ENCODE peak calls at places on chromosomes 2 and 18, in seven cellular contexts. One of them, this sample, is unnamed.

GRCh38 chr2:177306550-177306949 is 42.0 kb upstream of the NFE2L2 start:
- DNase-seq in fibroblast of pulmonary artery: peak
- DNase-seq in upper lobe of right lung: no peak
- DNase-seq in HCT116: no peak
- DNase-seq in GM23338: no peak
- DNase-seq in bronchial epithelial cell: peak
- DNase-seq in psoas muscle: no peak
- DNase-seq in this sample: no peak

GRCh38 chr2:26848336-26849055 is 564 bp downstream of the DPYSL5 start:
- DNase-seq in fibroblast of pulmonary artery: no peak
- DNase-seq in upper lobe of right lung: peak
- DNase-seq in HCT116: no peak
- DNase-seq in GM23338: peak
- DNase-seq in bronchial epithelial cell: no peak
- DNase-seq in psoas muscle: peak
- DNase-seq in this sample: no peak

GRCh38 chr2:48651127-48651526 is 33.5 kb downstream of the GTF2A1L start:
- DNase-seq in fibroblast of pulmonary artery: peak
- DNase-seq in upper lobe of right lung: no peak
- DNase-seq in HCT116: no peak
- DNase-seq in GM23338: no peak
- DNase-seq in bronchial epithelial cell: peak
- DNase-seq in psoas muscle: no peak
- DNase-seq in this sample: peak

GRCh38 chr18:2846241-2846637 is 567 bp upstream of the EMILIN2 start:
- DNase-seq in fibroblast of pulmonary artery: peak
- DNase-seq in upper lobe of right lung: no peak
- DNase-seq in HCT116: no peak
- DNase-seq in GM23338: peak
- DNase-seq in bronchial epithelial cell: peak
- DNase-seq in psoas muscle: peak
- DNase-seq in this sample: no peak

GRCh38 chr2:120470041-120470716 is 124.2 kb downstream of the INHBB start:
- DNase-seq in fibroblast of pulmonary artery: peak
- DNase-seq in upper lobe of right lung: peak
- DNase-seq in HCT116: no peak
- DNase-seq in GM23338: no peak
- DNase-seq in bronchial epithelial cell: peak
- DNase-seq in psoas muscle: peak
- DNase-seq in this sample: peak

GRCh38 chr2:112023707-112024106 is 31.4 kb upstream of the TMEM87B start:
- DNase-seq in fibroblast of pulmonary artery: no peak
- DNase-seq in upper lobe of right lung: no peak
- DNase-seq in HCT116: no peak
- DNase-seq in GM23338: no peak
- DNase-seq in bronchial epithelial cell: no peak
- DNase-seq in psoas muscle: no peak
- DNase-seq in this sample: no peak

GRCh38 chr18:36526611-36527010 is 229.1 kb downstream of the FHOD3 start:
- DNase-seq in fibroblast of pulmonary artery: no peak
- DNase-seq in upper lobe of right lung: no peak
- DNase-seq in HCT116: no peak
- DNase-seq in GM23338: no peak
- DNase-seq in bronchial epithelial cell: no peak
- DNase-seq in psoas muscle: no peak
- DNase-seq in this sample: no peak

GRCh38 chr2:97868986-97869721 is 126.6 kb downstream of the TMEM131 start:
- DNase-seq in fibroblast of pulmonary artery: peak
- DNase-seq in upper lobe of right lung: no peak
- DNase-seq in HCT116: peak
- DNase-seq in GM23338: peak
- DNase-seq in bronchial epithelial cell: peak
- DNase-seq in psoas muscle: peak
- DNase-seq in this sample: peak

GRCh38 chr2:16258350-16258749 is 318.0 kb downstream of the MYCN start:
- DNase-seq in fibroblast of pulmonary artery: no peak
- DNase-seq in upper lobe of right lung: no peak
- DNase-seq in HCT116: no peak
- DNase-seq in GM23338: no peak
- DNase-seq in bronchial epithelial cell: no peak
- DNase-seq in psoas muscle: no peak
- DNase-seq in this sample: no peak

GRCh38 chr18:44759925-44760342 is 79.2 kb downstream of the SETBP1 start:
- DNase-seq in fibroblast of pulmonary artery: no peak
- DNase-seq in upper lobe of right lung: no peak
- DNase-seq in HCT116: no peak
- DNase-seq in GM23338: no peak
- DNase-seq in bronchial epithelial cell: no peak
- DNase-seq in psoas muscle: no peak
- DNase-seq in this sample: no peak

GRCh38 chr2:157803914-157804313 is 72.2 kb downstream of the ACVR1 start:
- DNase-seq in fibroblast of pulmonary artery: no peak
- DNase-seq in upper lobe of right lung: no peak
- DNase-seq in HCT116: no peak
- DNase-seq in GM23338: no peak
- DNase-seq in bronchial epithelial cell: no peak
- DNase-seq in psoas muscle: no peak
- DNase-seq in this sample: no peak

GRCh38 chr2:177733322-177733855 is 339.2 kb downstream of the PDE11A start:
- DNase-seq in fibroblast of pulmonary artery: no peak
- DNase-seq in upper lobe of right lung: no peak
- DNase-seq in HCT116: no peak
- DNase-seq in GM23338: no peak
- DNase-seq in bronchial epithelial cell: no peak
- DNase-seq in psoas muscle: no peak
- DNase-seq in this sample: no peak

GRCh38 chr2:156797832-156798231 is 361.7 kb downstream of the GPD2 start:
- DNase-seq in fibroblast of pulmonary artery: no peak
- DNase-seq in upper lobe of right lung: no peak
- DNase-seq in HCT116: no peak
- DNase-seq in GM23338: no peak
- DNase-seq in bronchial epithelial cell: no peak
- DNase-seq in psoas muscle: no peak
- DNase-seq in this sample: no peak

GRCh38 chr2:152347076-152347475 is 12.1 kb downstream of the FMNL2 start:
- DNase-seq in fibroblast of pulmonary artery: peak
- DNase-seq in upper lobe of right lung: no peak
- DNase-seq in HCT116: no peak
- DNase-seq in GM23338: no peak
- DNase-seq in bronchial epithelial cell: peak
- DNase-seq in psoas muscle: no peak
- DNase-seq in this sample: peak

GRCh38 chr2:134133622-134134312 is 120.1 kb upstream of the MGAT5 start:
- DNase-seq in fibroblast of pulmonary artery: no peak
- DNase-seq in upper lobe of right lung: no peak
- DNase-seq in HCT116: no peak
- DNase-seq in GM23338: peak
- DNase-seq in bronchial epithelial cell: no peak
- DNase-seq in psoas muscle: no peak
- DNase-seq in this sample: no peak

GRCh38 chr18:77395941-77396340 is 146.3 kb downstream of the GALR1 start:
- DNase-seq in fibroblast of pulmonary artery: no peak
- DNase-seq in upper lobe of right lung: no peak
- DNase-seq in HCT116: no peak
- DNase-seq in GM23338: no peak
- DNase-seq in bronchial epithelial cell: no peak
- DNase-seq in psoas muscle: no peak
- DNase-seq in this sample: no peak

GRCh38 chr18:48017625-48018024 is 87.2 kb upstream of the SMAD2 start:
- DNase-seq in fibroblast of pulmonary artery: peak
- DNase-seq in upper lobe of right lung: no peak
- DNase-seq in HCT116: no peak
- DNase-seq in GM23338: no peak
- DNase-seq in bronchial epithelial cell: no peak
- DNase-seq in psoas muscle: no peak
- DNase-seq in this sample: peak

GRCh38 chr2:109322111-109322510 is 193.1 kb downstream of the SH3RF3 start:
- DNase-seq in fibroblast of pulmonary artery: peak
- DNase-seq in upper lobe of right lung: peak
- DNase-seq in HCT116: no peak
- DNase-seq in GM23338: no peak
- DNase-seq in bronchial epithelial cell: peak
- DNase-seq in psoas muscle: peak
- DNase-seq in this sample: peak

GRCh38 chr2:145501920-145502319 is 982.0 kb upstream of the ZEB2 start:
- DNase-seq in fibroblast of pulmonary artery: no peak
- DNase-seq in upper lobe of right lung: no peak
- DNase-seq in HCT116: no peak
- DNase-seq in GM23338: no peak
- DNase-seq in bronchial epithelial cell: no peak
- DNase-seq in psoas muscle: no peak
- DNase-seq in this sample: no peak

GRCh38 chr2:139730197-139730596 is 950.0 kb upstream of the NXPH2 start:
- DNase-seq in fibroblast of pulmonary artery: no peak
- DNase-seq in upper lobe of right lung: no peak
- DNase-seq in HCT116: no peak
- DNase-seq in GM23338: no peak
- DNase-seq in bronchial epithelial cell: no peak
- DNase-seq in psoas muscle: no peak
- DNase-seq in this sample: no peak

GRCh38 chr2:65320042-65320711 is 92.5 kb downstream of the ACTR2 start:
- DNase-seq in fibroblast of pulmonary artery: peak
- DNase-seq in upper lobe of right lung: no peak
- DNase-seq in HCT116: peak
- DNase-seq in GM23338: peak
- DNase-seq in bronchial epithelial cell: peak
- DNase-seq in psoas muscle: peak
- DNase-seq in this sample: peak

GRCh38 chr2:207423886-207424285 is 105.9 kb upstream of the CREB1 start:
- DNase-seq in fibroblast of pulmonary artery: peak
- DNase-seq in upper lobe of right lung: no peak
- DNase-seq in HCT116: no peak
- DNase-seq in GM23338: no peak
- DNase-seq in bronchial epithelial cell: peak
- DNase-seq in psoas muscle: no peak
- DNase-seq in this sample: peak

GRCh38 chr18:49022311-49023280 is 71.8 kb upstream of the SMAD7 start:
- DNase-seq in fibroblast of pulmonary artery: no peak
- DNase-seq in upper lobe of right lung: peak
- DNase-seq in HCT116: no peak
- DNase-seq in GM23338: no peak
- DNase-seq in bronchial epithelial cell: no peak
- DNase-seq in psoas muscle: peak
- DNase-seq in this sample: no peak
- H3K4me3 ChIP-seq in fibroblast of pulmonary artery: no peak
- H3K4me3 ChIP-seq in upper lobe of right lung: no peak
- H3K4me3 ChIP-seq in HCT116: no peak
- H3K4me3 ChIP-seq in GM23338: no peak
- H3K4me3 ChIP-seq in bronchial epithelial cell: no peak
- H3K4me3 ChIP-seq in psoas muscle: no peak
- H3K4me3 ChIP-seq in this sample: no peak

DNA sequence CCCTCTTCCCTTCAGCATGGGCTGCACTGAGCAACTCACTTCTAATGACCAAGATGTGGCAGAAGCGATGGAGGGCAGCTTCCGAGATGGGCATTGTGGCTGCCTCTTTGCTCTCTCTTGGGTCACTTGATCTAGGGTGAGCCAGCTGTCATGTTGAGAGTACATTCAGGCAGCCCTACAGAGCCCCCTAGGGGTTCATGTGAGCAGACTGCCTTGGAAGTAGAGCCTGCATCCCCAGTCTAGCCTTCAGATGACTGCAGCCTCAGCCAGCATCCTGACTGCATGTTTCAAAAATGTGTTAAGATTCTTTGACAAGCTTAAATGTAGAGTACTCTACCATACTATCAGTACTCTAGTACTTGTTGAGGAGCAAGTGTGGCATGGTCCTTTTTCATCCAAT is 143.9 kb downstream of the NCK2 start:
- DNase-seq in fibroblast of pulmonary artery: no peak
- DNase-seq in upper lobe of right lung: no peak
- DNase-seq in HCT116: peak
- DNase-seq in GM23338: peak
- DNase-seq in bronchial epithelial cell: no peak
- DNase-seq in psoas muscle: no peak
- DNase-seq in this sample: peak
- TF ChIP-seq CTCF in fibroblast of pulmonary artery: no peak
- TF ChIP-seq CTCF in upper lobe of right lung: peak
- TF ChIP-seq CTCF in HCT116: no peak
- TF ChIP-seq CTCF in GM23338: peak
- TF ChIP-seq CTCF in bronchial epithelial cell: peak
- TF ChIP-seq CTCF in psoas muscle: no peak
- TF ChIP-seq CTCF in this sample: no peak

DNA sequence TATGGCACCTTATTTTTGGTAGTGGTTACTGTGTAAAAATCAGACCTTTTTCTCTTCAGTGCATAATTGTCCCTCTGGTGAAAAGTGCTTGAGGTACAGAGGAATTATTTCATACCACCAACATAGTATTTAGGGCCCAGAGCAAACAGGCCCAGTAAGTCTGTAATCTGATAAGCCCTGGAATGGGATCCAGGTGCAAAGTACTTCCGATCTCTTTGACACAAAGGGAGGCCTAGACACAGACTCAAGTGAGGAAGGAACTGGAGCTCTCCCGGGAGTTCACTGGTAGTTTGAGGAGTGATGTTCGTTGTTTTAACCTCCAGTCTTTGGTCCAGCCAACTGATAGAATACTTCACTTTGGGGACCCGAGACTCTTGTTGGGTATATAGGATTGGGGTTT is 57.4 kb downstream of the RAB31 start:
- DNase-seq in fibroblast of pulmonary artery: no peak
- DNase-seq in upper lobe of right lung: no peak
- DNase-seq in HCT116: no peak
- DNase-seq in GM23338: peak
- DNase-seq in bronchial epithelial cell: no peak
- DNase-seq in psoas muscle: no peak
- DNase-seq in this sample: no peak
- H3K4me3 ChIP-seq in fibroblast of pulmonary artery: no peak
- H3K4me3 ChIP-seq in upper lobe of right lung: no peak
- H3K4me3 ChIP-seq in HCT116: no peak
- H3K4me3 ChIP-seq in GM23338: no peak
- H3K4me3 ChIP-seq in bronchial epithelial cell: no peak
- H3K4me3 ChIP-seq in psoas muscle: no peak
- H3K4me3 ChIP-seq in this sample: no peak

DNA sequence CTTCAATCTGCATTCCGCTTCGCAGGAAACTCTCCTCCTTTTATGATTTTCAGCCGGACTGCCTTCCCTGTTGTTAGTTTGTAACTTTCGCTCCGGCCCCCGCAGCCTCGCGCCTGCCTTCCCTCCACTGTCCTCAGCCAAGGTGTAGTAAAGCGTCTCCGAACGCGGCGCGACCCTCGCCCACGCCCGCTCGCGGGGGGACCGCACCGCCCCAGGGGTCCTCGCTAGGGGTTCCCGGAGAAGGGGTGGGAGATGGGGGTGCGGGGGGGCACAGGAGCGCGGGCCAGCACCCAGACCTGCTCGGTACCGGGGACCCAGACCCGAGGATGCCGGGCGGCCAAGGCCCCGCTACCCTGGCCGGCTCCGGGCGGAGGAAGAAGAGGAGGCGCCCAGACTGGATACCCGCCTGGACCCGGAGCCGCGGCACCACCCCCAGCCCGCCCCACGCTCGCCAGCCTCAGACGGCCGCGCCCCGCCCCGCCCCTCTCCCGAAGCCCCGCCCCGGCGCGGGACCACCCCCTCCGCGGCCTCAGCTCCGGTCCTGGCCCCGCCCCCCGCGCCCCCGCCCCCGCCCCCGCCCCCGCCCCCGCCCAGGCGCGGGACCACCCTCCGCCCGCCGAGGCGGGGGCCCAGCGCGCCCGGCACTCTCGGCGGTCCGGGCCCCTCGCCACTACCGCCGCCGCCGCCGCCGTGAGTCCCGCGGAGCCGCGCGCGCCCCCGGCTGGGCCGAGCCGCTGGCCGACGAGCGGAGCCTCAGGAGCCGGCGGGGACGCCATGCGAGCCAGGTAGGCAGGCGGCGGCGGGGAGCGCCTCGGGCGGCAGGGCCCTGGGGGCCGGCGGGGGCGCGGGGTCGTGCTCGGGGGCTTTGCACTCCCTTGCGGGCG is at the start of gene SH3BP4:
- DNase-seq in fibroblast of pulmonary artery: peak
- DNase-seq in upper lobe of right lung: peak
- DNase-seq in HCT116: no peak
- DNase-seq in GM23338: peak
- DNase-seq in bronchial epithelial cell: no peak
- DNase-seq in psoas muscle: peak
- DNase-seq in this sample: peak
- TF ChIP-seq CTCF in fibroblast of pulmonary artery: no peak
- TF ChIP-seq CTCF in upper lobe of right lung: no peak
- TF ChIP-seq CTCF in HCT116: no peak
- TF ChIP-seq CTCF in GM23338: no peak
- TF ChIP-seq CTCF in bronchial epithelial cell: no peak
- TF ChIP-seq CTCF in psoas muscle: no peak
- TF ChIP-seq CTCF in this sample: no peak

This sample was measured in epithelial cell of esophagus.